ENCODE peak calls at places on chromosomes 13 and 19, in four cellular contexts. X is choroid plexus epithelial cell, R is tibial artery, G is cardiac fibroblast. M is an unnamed sample.

GRCh38 chr13:92461831-92462230 is 764.8 kb upstream of the GPC6 start:
- DNase-seq in X (no peak), R (no peak), G (no peak), M (no peak)

GRCh38 chr13:23433171-23434153 is at the start of gene SACS:
- DNase-seq in X (peak), R (no peak), G (peak), M (no peak)

GRCh38 chr13:37769078-37769477 is 100.5 kb downstream of the TRPC4 start:
- DNase-seq in X (no peak), R (no peak), G (peak), M (no peak)

GRCh38 chr19:17846146-17846545 is 1.6 kb downstream of the JAK3 start:
- DNase-seq in X (no peak), R (no peak), G (no peak), M (no peak)

GRCh38 chr13:33744589-33745369 is 73.2 kb upstream of the RFC3 start:
- DNase-seq in X (peak), R (no peak), G (peak), M (no peak)

GRCh38 chr13:44762946-44763345 is 186.8 kb upstream of the TSC22D1 start:
- DNase-seq in X (no peak), R (no peak), G (no peak), M (no peak)

GRCh38 chr19:14089662-14090508 is 666 bp downstream of the SAMD1 start:
- DNase-seq in X (peak), R (peak), G (peak), M (no peak)

GRCh38 chr19:50658438-50659317 is 9.4 kb downstream of the C19orf81 start:
- DNase-seq in X (peak), R (no peak), G (peak), M (no peak)

GRCh38 chr19:2734589-2735288 is 5.1 kb downstream of the SLC39A3 start:
- DNase-seq in X (no peak), R (no peak), G (no peak), M (no peak)

GRCh38 chr19:21568816-21569496 is 63.6 kb downstream of the ZNF429 start:
- DNase-seq in X (peak), R (peak), G (peak), M (peak)

GRCh38 chr13:36858285-36858684 is 39.3 kb downstream of the RFXAP start:
- DNase-seq in X (peak), R (no peak), G (peak), M (no peak)

GRCh38 chr13:28385362-28385761 is 109.6 kb downstream of the FLT1 start:
- DNase-seq in X (no peak), R (no peak), G (no peak), M (no peak)

GRCh38 chr13:97502691-97503090 is 68.7 kb downstream of the RAP2A start:
- DNase-seq in X (no peak), R (no peak), G (peak), M (no peak)

GRCh38 chr13:36374063-36374462 is 27.9 kb upstream of the SPART start:
- DNase-seq in X (no peak), R (no peak), G (no peak), M (no peak)

GRCh38 chr13:113448885-113449692 is 4.2 kb downstream of the ADPRHL1 start:
- DNase-seq in X (no peak), R (peak), G (peak), M (no peak)

GRCh38 chr19:5605362-5605761 is 17.2 kb downstream of the SAFB2 start:
- DNase-seq in X (no peak), R (no peak), G (no peak), M (no peak)

GRCh38 chr13:71030789-71031188 is 836.2 kb downstream of the DACH1 start:
- DNase-seq in X (no peak), R (no peak), G (no peak), M (no peak)

GRCh38 chr13:95643471-95643813 is 1.1 kb downstream of the DZIP1 start:
- DNase-seq in X (peak), R (no peak), G (peak), M (no peak)

GRCh38 chr19:54462713-54463530 is 656 bp downstream of the LENG9 start:
- DNase-seq in X (peak), R (peak), G (peak), M (no peak)

GRCh38 chr19:57905258-57905657 is 11.1 kb downstream of the ZNF417 start:
- DNase-seq in X (no peak), R (no peak), G (no peak), M (no peak)

GRCh38 chr13:103031332-103031873 is 34.8 kb downstream of the SLC10A2 start:
- DNase-seq in X (no peak), R (no peak), G (no peak), M (no peak)

GRCh38 chr13:90690458-90691063 is 656.9 kb upstream of the MIR17HG start:
- DNase-seq in X (peak), R (no peak), G (peak), M (no peak)

GRCh38 chr19:4295972-4296771 is 6.0 kb downstream of the TMIGD2 start:
- DNase-seq in X (no peak), R (no peak), G (peak), M (no peak)

GRCh38 chr19:4199699-4200293 is 17.3 kb downstream of the ANKRD24 start:
- DNase-seq in X (no peak), R (no peak), G (no peak), M (no peak)

GRCh38 chr13:41590122-41590521 is 132.8 kb downstream of the RGCC start:
- DNase-seq in X (no peak), R (no peak), G (no peak), M (no peak)

GRCh38 chr13:44368062-44368591 is 5.5 kb upstream of the SERP2 start:
- DNase-seq in X (peak), R (no peak), G (no peak), M (no peak)

GRCh38 chr19:37986048-37986750 is 79.2 kb downstream of the SIPA1L3 start:
- DNase-seq in X (no peak), R (no peak), G (no peak), M (no peak)

DNA sequence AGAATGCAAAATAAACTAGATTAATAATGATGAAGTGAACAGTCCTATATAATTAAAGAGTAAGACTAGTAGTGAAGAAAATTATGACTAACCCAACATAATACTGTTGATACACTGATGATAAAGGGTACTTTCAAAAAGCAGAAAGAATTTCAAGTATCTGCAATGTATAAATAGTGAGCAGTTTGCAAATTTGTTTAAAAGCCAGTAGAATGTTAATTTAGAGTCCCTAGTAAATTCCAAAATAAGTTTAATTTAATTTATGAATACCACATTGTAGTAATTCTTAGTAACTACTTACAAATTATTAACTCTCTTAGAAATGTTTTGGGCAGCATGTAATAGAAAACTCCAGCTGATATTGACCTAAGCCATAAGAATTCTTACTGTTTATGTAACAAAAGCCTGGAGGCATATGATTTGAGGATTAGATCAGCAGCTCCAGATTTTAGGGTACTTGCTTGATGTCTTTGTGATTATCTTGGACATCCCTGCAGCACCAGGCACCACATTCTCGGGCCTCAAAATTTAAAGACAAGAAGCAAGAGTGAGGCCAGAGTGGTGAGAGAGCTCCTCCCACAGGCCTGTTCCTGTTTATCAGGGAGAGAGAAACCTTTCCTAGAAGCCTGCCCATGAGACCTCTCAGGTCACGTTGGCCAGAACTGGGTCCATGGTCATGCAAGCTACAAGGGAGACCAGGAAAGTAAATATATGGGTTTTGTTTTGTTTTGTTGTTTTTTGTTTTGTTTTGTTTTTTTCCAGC is 67.6 kb upstream of the TDRD3 start:
- DNase-seq in X (peak), R (no peak), G (peak), M (no peak)
- TF ChIP-seq CTCF in X (peak), R (no peak), G (peak), M (no peak)

DNA sequence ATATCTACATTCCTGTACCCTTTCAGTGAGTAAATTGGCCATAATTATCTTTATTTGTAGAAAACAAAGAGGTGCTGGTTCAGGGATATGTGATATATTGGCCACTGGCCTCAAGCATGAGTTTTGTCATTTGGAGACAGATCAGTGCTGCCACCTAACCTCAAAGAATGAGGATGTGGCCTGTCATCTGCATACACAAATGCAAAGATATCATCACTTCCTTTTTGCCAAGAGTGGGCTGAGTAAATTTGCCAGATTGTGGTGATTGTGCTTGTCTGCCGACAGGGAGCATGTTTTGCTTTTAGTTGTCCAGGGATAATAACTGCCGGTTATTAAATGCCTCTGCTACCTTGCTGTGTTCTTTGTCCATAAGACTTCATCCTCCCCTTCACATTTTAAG is 44.2 kb downstream of the WASF3 start:
- DNase-seq in X (peak), R (no peak), G (peak), M (no peak)
- TF ChIP-seq CTCF in X (peak), R (no peak), G (no peak), M (no peak)

DNA sequence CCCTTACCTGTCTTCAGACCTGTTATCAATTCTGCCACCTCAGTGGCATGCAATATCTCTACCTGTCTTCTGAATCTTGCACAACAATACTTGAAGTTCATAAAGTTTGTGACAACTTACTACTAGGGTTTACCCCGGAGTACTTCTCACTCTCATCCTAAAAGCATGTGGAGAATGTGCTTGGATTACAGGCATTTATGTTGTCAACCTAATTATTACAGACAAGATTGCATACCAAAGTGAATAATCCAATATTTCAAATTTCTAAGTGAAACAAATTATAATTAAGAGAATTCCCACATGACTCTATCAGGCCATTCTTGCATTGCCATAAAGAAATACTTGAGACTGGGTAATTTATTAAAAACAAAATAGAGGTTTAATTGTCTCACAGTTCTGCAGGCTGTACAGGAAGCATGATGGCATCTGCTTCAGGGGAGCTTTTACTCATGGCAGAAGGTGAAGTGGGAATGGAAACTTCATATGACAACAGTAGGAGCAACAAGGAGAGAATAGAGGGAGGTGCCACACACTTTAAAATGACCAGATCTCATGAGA is 661.0 kb upstream of the SPRY2 start:
- DNase-seq in X (peak), R (no peak), G (peak), M (no peak)
- TF ChIP-seq CTCF in X (no peak), R (no peak), G (no peak), M (no peak)

GRCh38 chr19:12788682-12789097 is 2.6 kb upstream of the JUNB start:
- DNase-seq in X (peak), R (peak), G (peak), M (no peak)
- TF ChIP-seq CTCF in X (no peak), R (no peak), G (no peak), M (no peak)

M was measured in omental fat pad.